ENCODE peak calls at places on chromosomes 16 and 17, in five cellular contexts. W is K562, R is GM12878, I is WTC11, U is HepG2. M is an unnamed sample.

GRCh38 chr16:51919736-51920135 is 627.2 kb downstream of the TOX3 start:
- DNase-seq in W (no peak), R (no peak), I (no peak), U (no peak), M (no peak)

GRCh38 chr16:86491643-86492030 is 18.7 kb upstream of the FOXF1 start:
- DNase-seq in W (no peak), R (no peak), I (no peak), U (no peak), M (no peak)

GRCh38 chr17:8818047-8818446 is 18.9 kb upstream of the MFSD6L start:
- DNase-seq in W (no peak), R (no peak), I (no peak), U (no peak), M (no peak)

GRCh38 chr17:82973456-82974135 is 105.8 kb upstream of the METRNL start:
- DNase-seq in W (no peak), R (no peak), I (no peak), U (no peak), M (no peak)

GRCh38 chr16:49698416-49698815 is 157.5 kb downstream of the ZNF423 start:
- DNase-seq in W (peak; percentile 48), R (no peak), I (no peak), U (no peak), M (no peak)

GRCh38 chr16:51971184-51971583 is 575.8 kb downstream of the TOX3 start:
- DNase-seq in W (no peak), R (no peak), I (peak; percentile 46), U (no peak), M (peak; percentile 13)

GRCh38 chr16:48013476-48013875 is 142.3 kb downstream of the ABCC12 start:
- DNase-seq in W (no peak), R (no peak), I (no peak), U (no peak), M (no peak)

GRCh38 chr17:81260641-81261040 is 21.5 kb downstream of the NDUFAF8 start:
- DNase-seq in W (no peak), R (no peak), I (no peak), U (no peak), M (no peak)

GRCh38 chr17:66717680-66718079 is 117.2 kb upstream of the CACNG5 start:
- DNase-seq in W (no peak), R (no peak), I (no peak), U (no peak), M (no peak)

GRCh38 chr17:27573548-27573947 is 57.4 kb upstream of the LGALS9 start:
- DNase-seq in W (no peak), R (no peak), I (no peak), U (no peak), M (no peak)

GRCh38 chr16:81327483-81328196 is 12.9 kb downstream of the GAN start:
- DNase-seq in W (no peak), R (no peak), I (no peak), U (no peak), M (no peak)

GRCh38 chr17:44436336-44436735 is 46.9 kb upstream of the ITGA2B start:
- DNase-seq in W (no peak), R (no peak), I (no peak), U (no peak), M (no peak)

GRCh38 chr16:81885976-81886586 is 107.0 kb downstream of the PLCG2 start:
- DNase-seq in W (peak; percentile 86), R (no peak), I (peak; percentile 60), U (peak; percentile 31), M (peak; percentile 47)

GRCh38 chr16:35102780-35103403 is 1643.5 kb downstream of the TP53TG3F start:
- DNase-seq in W (peak; percentile 26), R (no peak), I (no peak), U (peak; percentile 3), M (no peak)

GRCh38 chr17:73422121-73422520 is 110.3 kb upstream of the CDC42EP4 start:
- DNase-seq in W (no peak), R (no peak), I (no peak), U (no peak), M (no peak)

GRCh38 chr17:12358477-12358876 is 307.2 kb upstream of the MYOCD start:
- DNase-seq in W (no peak), R (no peak), I (no peak), U (no peak), M (no peak)

GRCh38 chr17:65586899-65587298 is 25.5 kb upstream of the AXIN2 start:
- DNase-seq in W (no peak), R (no peak), I (no peak), U (no peak), M (no peak)

GRCh38 chr17:44557653-44558285 is 485 bp downstream of the FZD2 start:
- DNase-seq in W (no peak), R (no peak), I (peak; percentile 62), U (no peak), M (no peak)

GRCh38 chr16:30185683-30186421 is 2.5 kb downstream of the CORO1A start:
- DNase-seq in W (no peak), R (peak; percentile 79), I (no peak), U (no peak), M (no peak)

GRCh38 chr17:4808378-4808767 is 1.4 kb downstream of the PLD2 start:
- DNase-seq in W (no peak), R (no peak), I (no peak), U (no peak), M (no peak)

GRCh38 chr16:56279132-56279531 is 87.8 kb downstream of the GNAO1 start:
- DNase-seq in W (no peak), R (no peak), I (no peak), U (no peak), M (no peak)

GRCh38 chr16:69334696-69335095 is 4.3 kb upstream of the PDF start:
- DNase-seq in W (no peak), R (no peak), I (no peak), U (no peak), M (no peak)

GRCh38 chr16:16001856-16002255 is 52.4 kb downstream of the ABCC1 start:
- DNase-seq in W (no peak), R (no peak), I (no peak), U (no peak), M (no peak)

GRCh38 chr17:13594310-13594709 is 7.4 kb downstream of the HS3ST3A1 start:
- DNase-seq in W (no peak), R (no peak), I (no peak), U (no peak), M (no peak)

GRCh38 chr16:84673561-84673960 is 25.2 kb downstream of the KLHL36 start:
- DNase-seq in W (no peak), R (no peak), I (no peak), U (no peak), M (no peak)

GRCh38 chr17:51346218-51346982 is 86.1 kb downstream of the UTP18 start:
- DNase-seq in W (no peak), R (no peak), I (no peak), U (peak; percentile 57), M (no peak)

GRCh38 chr17:78324391-78325075 is 35.3 kb downstream of the SOCS3 start:
- DNase-seq in W (no peak), R (no peak), I (peak; percentile 53), U (no peak), M (peak; percentile 66)

GRCh38 chr16:69340095-69340644 is 598 bp downstream of the NIP7 start:
- DNase-seq in W (no peak), R (no peak), I (no peak), U (no peak), M (no peak)

GRCh38 chr17:48753794-48754499 is 25.4 kb upstream of the HOXB13 start:
- DNase-seq in W (no peak), R (no peak), I (no peak), U (no peak), M (no peak)

GRCh38 chr17:42276609-42277341 is 584 bp upstream of the STAT5B start:
- DNase-seq in W (peak; percentile 67), R (no peak), I (peak; percentile 56), U (peak; percentile 73), M (peak; percentile 76)

GRCh38 chr17:6084226-6085161 is 14.3 kb downstream of the WSCD1 start:
- DNase-seq in W (no peak), R (no peak), I (no peak), U (no peak), M (no peak)

GRCh38 chr16:55036371-55036821 is 105.7 kb downstream of the IRX5 start:
- DNase-seq in W (no peak), R (no peak), I (no peak), U (no peak), M (no peak)

GRCh38 chr16:55037051-55037450 is 106.4 kb downstream of the IRX5 start:
- DNase-seq in W (no peak), R (no peak), I (no peak), U (no peak), M (no peak)

GRCh38 chr16:55033225-55034156 is 102.8 kb downstream of the IRX5 start:
- DNase-seq in W (no peak), R (no peak), I (no peak), U (no peak), M (no peak)

GRCh38 chr16:55035956-55036355 is 105.3 kb downstream of the IRX5 start:
- DNase-seq in W (no peak), R (no peak), I (no peak), U (no peak), M (no peak)

GRCh38 chr16:55035037-55035436 is 104.4 kb downstream of the IRX5 start:
- DNase-seq in W (peak; percentile 63), R (no peak), I (peak; percentile 83), U (peak; percentile 29), M (peak; percentile 39)
- TF ChIP-seq ESRRA in W (no peak), R (no peak), I (no peak), U (no peak), M (no peak)

DNA sequence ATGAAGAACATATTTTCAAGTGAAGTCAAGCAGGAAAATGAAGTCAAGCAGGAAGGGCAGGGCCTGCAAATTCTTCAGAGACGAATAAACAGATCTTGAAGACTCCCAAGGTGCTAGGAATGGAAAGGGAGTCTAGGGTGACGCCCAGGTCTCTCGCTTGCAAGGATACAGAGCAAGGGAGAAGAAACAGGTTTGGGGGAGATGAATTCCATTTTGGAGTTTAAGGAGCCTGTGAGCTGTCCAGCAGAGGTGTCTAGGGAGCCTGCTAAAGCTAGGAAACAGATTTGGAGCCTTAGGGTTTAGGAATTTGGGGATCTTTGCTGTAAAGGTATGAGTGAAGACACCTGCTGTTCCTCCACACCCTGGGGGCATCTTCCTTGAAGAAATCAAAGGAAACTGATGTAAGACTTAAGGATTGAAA is 2.0 kb upstream of the UNKL start:
- DNase-seq in W (no peak), R (no peak), I (no peak), U (no peak), M (peak; percentile 45)
- TF ChIP-seq ESRRA in W (no peak), R (no peak), I (no peak), U (no peak), M (no peak)

GRCh38 chr17:79485991-79486390 is 124.9 kb downstream of the RBFOX3 start:
- DNase-seq in W (no peak), R (no peak), I (peak; percentile 47), U (no peak), M (no peak)
- TF ChIP-seq ESRRA in W (no peak), R (no peak), I (no peak), U (no peak), M (no peak)

DNA sequence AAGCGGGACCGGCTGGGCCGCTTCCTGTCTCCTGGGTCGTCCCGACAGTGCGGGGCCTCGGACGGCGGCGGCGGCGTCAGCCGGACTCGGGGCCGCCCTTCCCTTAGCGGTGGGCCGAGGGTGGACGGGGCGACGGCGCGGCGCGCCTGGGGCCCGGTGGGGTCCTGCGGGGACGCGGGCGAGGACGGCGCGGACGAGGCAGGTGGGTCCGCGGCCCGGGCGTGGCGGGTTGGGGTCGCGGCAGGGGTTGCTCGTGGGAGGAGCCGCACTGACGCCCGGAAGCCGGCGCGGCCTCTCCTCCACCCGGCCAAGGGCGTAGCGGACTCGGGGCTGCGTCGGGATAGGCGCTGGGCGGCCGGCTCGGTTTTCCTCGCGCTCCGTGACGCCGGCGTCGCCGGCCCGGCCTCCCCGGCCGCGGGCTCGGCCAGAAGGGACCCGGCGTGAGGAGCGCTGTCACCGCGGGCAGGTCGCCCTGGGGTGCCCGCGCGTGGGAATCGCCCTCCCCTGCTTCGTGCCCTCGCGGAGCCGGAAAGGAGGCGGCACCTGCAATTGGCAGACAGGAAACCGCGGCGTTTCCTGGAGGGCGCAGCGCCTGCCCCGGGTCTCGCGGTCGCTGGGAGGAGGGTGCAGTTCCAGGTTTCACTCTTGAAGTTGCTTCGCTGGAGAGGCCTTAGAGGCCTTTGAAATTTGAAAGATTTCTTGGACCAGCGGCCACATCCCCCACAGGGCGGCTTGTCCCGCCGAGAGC is 481 bp downstream of the ZNF276 start:
- DNase-seq in W (peak; percentile 58), R (no peak), I (no peak), U (no peak), M (peak; percentile 56)
- TF ChIP-seq ESRRA in W (peak; percentile 51), R (no peak), I (no peak), U (peak; percentile 48), M (no peak)

M was measured in A549.